ENCODE peak calls at places on chromosome 9, in four cellular contexts. F is A549, C is NB4, I is GM12878. O is an unnamed sample.
A peak's percentile ranks its signal among the peaks of the same experiment; 100 is the strongest.

GRCh38 chr9:90546200-90546599 is 96.4 kb downstream of the DIRAS2 start:
- DNase-seq in F (peak; percentile 67), C (peak; percentile 18), I (no peak), O (no peak)

GRCh38 chr9:22215492-22215891 is 206.4 kb upstream of the CDKN2B start:
- DNase-seq in F (no peak), C (no peak), I (no peak), O (no peak)

GRCh38 chr9:133115604-133116345 is 5.3 kb downstream of the RALGDS start:
- DNase-seq in F (no peak), C (no peak), I (peak; percentile 79), O (no peak)

GRCh38 chr9:134500931-134501265 is 140.7 kb upstream of the COL5A1 start:
- DNase-seq in F (no peak), C (no peak), I (no peak), O (no peak)

GRCh38 chr9:131799177-131799823 is 59.4 kb upstream of the RAPGEF1 start:
- DNase-seq in F (peak; percentile 43), C (peak; percentile 52), I (no peak), O (peak; percentile 35)

GRCh38 chr9:126510564-126510963 is 103.2 kb upstream of the LMX1B start:
- DNase-seq in F (no peak), C (no peak), I (no peak), O (no peak)

GRCh38 chr9:72442212-72442607 is 77.2 kb upstream of the ZFAND5 start:
- DNase-seq in F (peak; percentile 90), C (no peak), I (no peak), O (peak; percentile 63)

GRCh38 chr9:101566904-101567724 is 27.7 kb downstream of the PPP3R2 start:
- DNase-seq in F (peak; percentile 57), C (peak; percentile 46), I (no peak), O (peak; percentile 24)

GRCh38 chr9:125861405-125862063 is 114.4 kb downstream of the PBX3 start:
- DNase-seq in F (no peak), C (no peak), I (no peak), O (no peak)

GRCh38 chr9:30078195-30078594 is 2306.2 kb upstream of the ACO1 start:
- DNase-seq in F (no peak), C (no peak), I (peak; percentile 9), O (no peak)

GRCh38 chr9:93119953-93120845 is 13.9 kb downstream of the NINJ1 start:
- DNase-seq in F (peak; percentile 89), C (peak; percentile 98), I (no peak), O (peak; percentile 80)

GRCh38 chr9:8234286-8234819 is 434.8 kb upstream of the DMAC1 start:
- DNase-seq in F (no peak), C (no peak), I (no peak), O (no peak)

GRCh38 chr9:36902861-36903524 is 131.1 kb downstream of the PAX5 start:
- DNase-seq in F (no peak), C (no peak), I (no peak), O (no peak)

GRCh38 chr9:104927216-104927911 is 591 bp downstream of the ABCA1 start:
- DNase-seq in F (peak; percentile 66), C (peak; percentile 68), I (no peak), O (peak; percentile 66)

GRCh38 chr9:972512-973294 is 3.8 kb upstream of the DMRT3 start:
- DNase-seq in F (no peak), C (no peak), I (no peak), O (no peak)

GRCh38 chr9:81542490-81542889 is 146.9 kb downstream of the TLE1 start:
- DNase-seq in F (no peak), C (no peak), I (no peak), O (no peak)

GRCh38 chr9:134365791-134366222 is 39.6 kb downstream of the RXRA start:
- DNase-seq in F (peak; percentile 31), C (peak; percentile 39), I (no peak), O (no peak)

GRCh38 chr9:9751996-9752395 is 860.8 kb downstream of the PTPRD start:
- DNase-seq in F (no peak), C (no peak), I (no peak), O (no peak)

GRCh38 chr9:114671605-114672004 is 10.4 kb downstream of the TEX48 start:
- DNase-seq in F (no peak), C (no peak), I (no peak), O (no peak)

GRCh38 chr9:109409998-109410397 is 88.1 kb downstream of the PTPN3 start:
- DNase-seq in F (peak; percentile 18), C (no peak), I (no peak), O (no peak)
- TF ChIP-seq MAX in F (no peak), C (no peak), I (no peak), O (no peak)

GRCh38 chr9:32939576-32939975 is 61.9 kb downstream of the APTX start:
- DNase-seq in F (no peak), C (no peak), I (no peak), O (no peak)

GRCh38 chr9:32942755-32943460 is 58.5 kb downstream of the APTX start:
- DNase-seq in F (no peak), C (no peak), I (no peak), O (no peak)

DNA sequence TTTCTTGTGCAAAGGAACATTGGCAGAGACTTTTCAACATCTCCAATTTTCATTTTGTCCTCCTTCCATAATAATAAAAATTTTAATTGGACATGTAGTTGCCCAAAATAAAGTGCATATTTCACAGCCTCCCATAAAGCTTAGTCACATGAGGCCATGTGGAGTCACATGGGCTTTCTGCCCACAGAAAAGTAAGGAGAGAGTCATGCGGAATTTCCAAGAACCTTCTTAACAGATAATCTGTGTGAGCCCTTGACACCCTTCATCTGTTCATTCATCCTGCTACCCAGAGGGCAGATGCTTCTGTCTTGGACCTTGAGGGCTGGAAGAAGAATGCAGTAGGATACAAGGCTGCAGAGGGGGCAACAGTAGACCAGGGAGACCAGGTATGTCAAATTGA is 60.7 kb downstream of the APTX start:
- DNase-seq in F (no peak), C (no peak), I (no peak), O (no peak)
- TF ChIP-seq MAX in F (no peak), C (no peak), I (no peak), O (no peak)

GRCh38 chr9:127567119-127567897 is 44.8 kb upstream of the STXBP1 start:
- DNase-seq in F (peak; percentile 61), C (peak; percentile 40), I (no peak), O (no peak)
- TF ChIP-seq MAX in F (peak; percentile 10), C (no peak), I (no peak), O (no peak)

GRCh38 chr9:23586906-23587305 is 239.1 kb downstream of the ELAVL2 start:
- DNase-seq in F (no peak), C (peak; percentile 1), I (no peak), O (no peak)
- TF ChIP-seq MAX in F (no peak), C (no peak), I (no peak), O (no peak)

GRCh38 chr9:136561779-136562178 is 15.9 kb upstream of the NOTCH1 start:
- DNase-seq in F (no peak), C (no peak), I (no peak), O (no peak)
- TF ChIP-seq MAX in F (no peak), C (no peak), I (no peak), O (no peak)

DNA sequence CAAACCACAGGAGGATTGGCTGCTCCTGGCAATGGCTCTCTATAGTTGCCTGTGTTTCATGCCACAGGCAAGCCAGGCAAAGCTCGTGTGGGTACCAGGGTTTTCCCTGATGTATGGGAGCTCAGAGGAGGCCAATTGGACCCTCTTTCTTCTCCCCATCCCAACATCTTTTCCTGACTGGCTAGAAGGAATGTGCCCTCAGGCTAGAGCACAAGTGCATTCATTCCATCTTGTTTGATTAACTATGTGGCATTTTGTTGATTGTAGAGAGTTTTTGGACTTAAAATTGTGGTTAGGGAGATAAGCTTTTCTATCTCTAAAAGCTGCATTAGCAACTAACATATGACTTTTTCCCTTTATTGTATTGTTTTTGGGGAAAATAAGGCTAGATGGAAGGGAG is 561.3 kb downstream of the PSAT1 start:
- DNase-seq in F (no peak), C (no peak), I (no peak), O (no peak)
- TF ChIP-seq MAX in F (no peak), C (no peak), I (no peak), O (no peak)

GRCh38 chr9:89039092-89039465 is 47.8 kb downstream of the S1PR3 start:
- DNase-seq in F (no peak), C (no peak), I (no peak), O (no peak)

GRCh38 chr9:89037325-89037724 is 46.1 kb downstream of the S1PR3 start:
- DNase-seq in F (no peak), C (peak; percentile 8), I (no peak), O (no peak)

GRCh38 chr9:89039664-89040063 is 48.4 kb downstream of the S1PR3 start:
- DNase-seq in F (no peak), C (no peak), I (no peak), O (no peak)

GRCh38 chr9:89037891-89038290 is 46.6 kb downstream of the S1PR3 start:
- DNase-seq in F (no peak), C (no peak), I (no peak), O (no peak)

DNA sequence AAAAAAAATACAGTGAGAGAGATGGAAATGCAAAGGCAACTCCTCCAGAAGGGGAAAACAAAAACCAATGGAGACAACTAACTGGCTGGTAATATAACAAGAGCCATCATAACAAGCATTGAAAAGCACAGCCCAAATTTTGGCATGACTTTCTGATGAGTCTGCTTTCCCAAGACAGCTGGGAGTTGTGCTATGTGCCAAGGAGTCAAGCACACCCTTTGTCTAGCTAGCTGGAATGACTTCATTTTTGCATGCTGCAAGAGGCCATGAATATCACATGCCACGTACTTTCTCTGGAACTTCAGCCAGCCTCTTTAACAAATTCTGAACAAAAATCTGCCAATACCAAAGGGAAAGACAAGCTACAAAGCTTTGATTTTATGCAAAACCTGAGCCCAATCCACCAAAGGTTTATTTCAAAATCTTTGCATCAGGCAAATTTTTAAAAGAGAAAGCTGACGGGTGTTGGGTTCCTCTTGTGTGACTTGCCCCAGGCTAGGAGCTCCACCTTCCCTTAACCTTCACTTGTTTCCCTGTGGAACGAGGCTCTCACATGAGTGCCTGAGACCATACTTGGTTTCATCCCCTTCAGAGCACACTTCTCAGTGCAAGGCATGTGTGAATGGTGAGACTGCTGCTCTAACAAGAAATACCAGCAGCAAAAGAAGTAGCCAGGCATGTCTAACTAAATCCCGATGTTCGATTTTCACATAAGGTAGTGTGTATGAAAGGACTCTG is 47.3 kb downstream of the S1PR3 start:
- DNase-seq in F (no peak), C (no peak), I (no peak), O (no peak)
- TF ChIP-seq MAX in F (no peak), C (no peak), I (no peak), O (no peak)